ENCODE peak calls at places on chromosomes 13 and 19, in seven cellular contexts. P, W, U, E, X, V and B are unnamed samples.

GRCh38 chr13:73261739-73262216 is 203.0 kb downstream of the KLF5 start:
- DNase-seq in U (no peak), X (no peak), V (no peak), E (no peak), P (no peak), W (no peak), B (no peak)

GRCh38 chr13:60494296-60494695 is 97.3 kb downstream of the TDRD3 start:
- DNase-seq in X (no peak), P (no peak), W (no peak), E (no peak), V (no peak), U (no peak), B (no peak)

GRCh38 chr13:96091932-96092253 is 2.0 kb downstream of the HS6ST3 start:
- DNase-seq in V (no peak), P (no peak), U (no peak), W (no peak), E (no peak), X (no peak), B (no peak)

GRCh38 chr19:18097217-18097992 is at the start of gene MAST3:
- DNase-seq in X (peak; percentile 95), P (peak; percentile 82), W (peak; percentile 90), U (peak; percentile 86), V (peak; percentile 87), E (peak; percentile 96), B (peak; percentile 94)

GRCh38 chr13:38954291-38954690 is 36.3 kb downstream of the STOML3 start:
- DNase-seq in W (no peak), X (no peak), V (no peak), U (no peak), P (no peak), E (no peak), B (no peak)

GRCh38 chr13:20939662-20940061 is 37.1 kb upstream of the XPO4 start:
- DNase-seq in P (peak; percentile 25), W (no peak), U (no peak), V (peak; percentile 76), X (no peak), E (no peak), B (no peak)

GRCh38 chr19:19568802-19569756 is 31.0 kb downstream of the CILP2 start:
- DNase-seq in V (no peak), E (no peak), U (no peak), W (no peak), X (no peak), P (no peak), B (no peak)

GRCh38 chr13:98447130-98447529 is 129.8 kb downstream of the STK24 start:
- DNase-seq in V (no peak), E (no peak), X (peak; percentile 34), W (no peak), P (no peak), U (no peak), B (no peak)

GRCh38 chr13:50198508-50198907 is 183.3 kb downstream of the KCNRG start:
- DNase-seq in U (no peak), E (no peak), V (no peak), W (no peak), P (no peak), X (no peak), B (no peak)

GRCh38 chr13:105165449-105166125 is 1369.9 kb downstream of the EFNB2 start:
- DNase-seq in X (peak; percentile 71), W (peak; percentile 56), U (no peak), E (no peak), P (no peak), V (no peak), B (no peak)

GRCh38 chr13:102141625-102142472 is 260.0 kb downstream of the FGF14 start:
- DNase-seq in V (no peak), X (no peak), E (no peak), U (peak; percentile 23), P (no peak), W (no peak), B (no peak)

GRCh38 chr19:12202250-12202649 is 39.4 kb downstream of the ZNF136 start:
- DNase-seq in U (peak; percentile 40), V (no peak), X (peak; percentile 66), W (no peak), P (peak; percentile 29), E (no peak), B (peak; percentile 17)

GRCh38 chr19:49331616-49332055 is 3.6 kb upstream of the CD37 start:
- DNase-seq in U (peak; percentile 36), P (no peak), E (no peak), V (no peak), X (peak; percentile 40), W (peak; percentile 59), B (peak; percentile 44)

GRCh38 chr19:42191855-42192254 is 25.6 kb downstream of the DEDD2 start:
- DNase-seq in W (no peak), U (no peak), V (no peak), E (no peak), P (no peak), X (no peak), B (no peak)

GRCh38 chr19:30314805-30315155 is 57.4 kb upstream of the ZNF536 start:
- DNase-seq in E (no peak), W (no peak), X (no peak), U (no peak), V (no peak), P (no peak), B (no peak)

GRCh38 chr19:30315159-30315558 is 57.0 kb upstream of the ZNF536 start:
- DNase-seq in P (no peak), E (no peak), X (no peak), W (no peak), U (no peak), V (no peak), B (no peak)

GRCh38 chr19:30313353-30313750 is 58.8 kb upstream of the ZNF536 start:
- DNase-seq in W (no peak), P (no peak), U (no peak), X (no peak), E (no peak), V (no peak), B (no peak)

GRCh38 chr19:30312582-30313352 is 59.4 kb upstream of the ZNF536 start:
- DNase-seq in V (no peak), X (no peak), P (no peak), U (no peak), E (no peak), W (no peak), B (no peak)

DNA sequence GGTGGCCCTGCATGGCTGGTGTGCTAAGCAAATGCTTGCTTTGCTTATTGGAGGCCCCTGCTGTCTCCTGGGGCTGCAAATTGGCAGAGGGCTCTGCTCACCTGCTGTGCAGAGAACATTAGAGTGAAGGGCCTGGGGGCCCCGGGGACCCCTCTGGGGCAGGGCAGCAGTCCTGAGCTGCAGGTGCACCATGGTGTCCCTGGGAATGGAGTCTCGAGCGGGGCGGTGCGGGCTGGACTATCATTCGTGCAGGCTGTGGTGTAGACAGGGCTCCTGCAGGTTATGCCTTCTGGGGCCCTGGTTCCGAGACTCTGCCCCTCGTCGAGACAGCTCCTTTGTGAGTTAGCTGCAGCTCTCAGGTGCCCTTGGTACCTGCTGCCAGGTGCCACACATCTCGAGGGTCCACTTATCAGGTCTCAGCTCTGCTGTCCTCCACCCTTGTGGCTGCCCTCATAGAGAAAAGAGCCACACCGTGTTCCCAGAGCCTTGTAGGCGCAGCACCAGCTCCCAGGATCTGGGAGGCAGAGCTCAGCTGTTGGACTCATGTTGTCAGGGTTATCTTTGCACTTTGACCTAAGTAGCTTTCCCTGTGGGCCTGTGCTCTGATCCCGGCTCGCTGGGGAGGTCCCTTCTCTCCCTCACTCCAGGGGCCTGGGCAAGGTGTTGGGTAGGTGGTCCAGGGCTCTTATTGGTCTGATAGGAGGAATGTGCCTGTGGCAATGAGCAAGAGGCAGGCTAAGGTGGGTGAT is 58.0 kb upstream of the ZNF536 start:
- DNase-seq in X (no peak), P (no peak), V (no peak), W (no peak), E (no peak), U (no peak), B (no peak)
- H3K9me3 ChIP-seq in X (no peaks in the 10 kb centered on the region), P (no peaks in the 10 kb centered on the region), V (no peaks in the 10 kb centered on the region), W (no peaks in the 10 kb centered on the region), E (no peaks in the 10 kb centered on the region), U (no peaks in the 10 kb centered on the region), B (no peaks in the 10 kb centered on the region)

DNA sequence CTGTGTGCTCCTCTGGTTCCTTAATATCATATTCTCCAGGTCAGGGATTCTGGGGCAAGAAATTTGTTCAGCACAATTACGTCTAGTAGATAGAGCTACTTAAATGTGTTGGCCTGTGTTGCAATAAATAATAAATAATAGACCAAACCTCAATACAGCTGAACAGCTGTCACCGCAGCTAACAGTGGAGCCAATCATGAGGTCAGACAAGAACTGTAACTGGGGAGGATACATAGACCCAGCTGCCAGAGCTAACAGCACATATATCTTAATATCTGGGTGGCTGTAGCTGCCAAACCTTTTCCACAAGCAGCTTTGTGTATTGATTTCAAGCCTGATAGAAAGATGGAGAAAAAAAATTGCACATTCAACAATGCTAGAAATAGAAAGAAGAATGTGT is 1596.4 kb upstream of the PCDH20 start:
- DNase-seq in X (no peak), V (no peak), E (no peak), P (no peak), U (no peak), W (no peak), B (no peak)
- H3K9me3 ChIP-seq in X (peaks cover 4% of the 10 kb centered on the region), V (no peaks in the 10 kb centered on the region), E (no peaks in the 10 kb centered on the region), P (peaks cover 3% of the 10 kb centered on the region), U (no peaks in the 10 kb centered on the region), W (no peaks in the 10 kb centered on the region), B (no peaks in the 10 kb centered on the region)

GRCh38 chr19:58434217-58434616 is 5.7 kb downstream of the ZNF132 start:
- DNase-seq in E (no peak), P (no peak), W (no peak), U (no peak), X (no peak), V (no peak), B (no peak)

GRCh38 chr19:58428617-58429016 is 11.3 kb downstream of the ZNF132 start:
- DNase-seq in V (no peak), P (no peak), W (no peak), U (no peak), X (no peak), E (no peak), B (no peak)

GRCh38 chr19:58429745-58430144 is 10.2 kb downstream of the ZNF132 start:
- DNase-seq in U (no peak), X (no peak), V (no peak), E (no peak), W (no peak), P (no peak), B (no peak)
- H3K9me3 ChIP-seq in U (no peaks in the 10 kb centered on the region), X (peaks cover 58% of the 10 kb centered on the region), V (peaks cover 68% of the 10 kb centered on the region), E (peaks cover 29% of the 10 kb centered on the region), W (peaks cover 16% of the 10 kb centered on the region), P (peaks cover 17% of the 10 kb centered on the region), B (peaks cover 22% of the 10 kb centered on the region)

GRCh38 chr19:57576661-57577060 is 2.0 kb downstream of the ZNF416 start:
- DNase-seq in X (no peak), E (no peak), U (no peak), P (no peak), V (no peak), W (no peak), B (no peak)
- H3K9me3 ChIP-seq in X (peaks cover 42% of the 10 kb centered on the region), E (no peaks in the 10 kb centered on the region), U (no peaks in the 10 kb centered on the region), P (peaks cover 9% of the 10 kb centered on the region), V (peaks cover 70% of the 10 kb centered on the region), W (peaks cover 5% of the 10 kb centered on the region), B (peaks cover 34% of the 10 kb centered on the region)

DNA sequence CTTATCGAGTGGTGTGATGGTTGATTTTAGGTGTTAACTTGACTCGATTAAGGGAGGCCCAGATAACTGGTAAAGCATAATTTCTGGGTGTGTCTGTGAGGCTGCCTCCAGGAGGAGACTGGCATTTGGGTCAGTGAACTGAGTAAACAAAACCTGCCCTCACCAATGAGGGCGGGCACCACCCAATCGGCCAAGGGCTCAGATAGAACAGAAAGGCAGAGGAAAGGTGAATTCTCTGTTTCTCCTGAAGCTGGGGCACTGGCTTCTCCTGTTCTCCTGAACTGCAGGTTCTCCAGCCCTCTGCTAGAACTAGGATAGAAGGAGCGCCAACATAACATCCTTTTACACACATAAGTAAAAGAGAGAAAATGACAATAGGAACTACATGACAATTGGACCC is 35.1 kb downstream of the ESD start:
- DNase-seq in U (no peak), P (no peak), W (no peak), V (no peak), X (no peak), E (no peak), B (no peak)
- H3K9me3 ChIP-seq in U (no peaks in the 10 kb centered on the region), P (no peaks in the 10 kb centered on the region), W (no peaks in the 10 kb centered on the region), V (no peaks in the 10 kb centered on the region), X (no peaks in the 10 kb centered on the region), E (no peaks in the 10 kb centered on the region), B (no peaks in the 10 kb centered on the region)